ENCODE peak calls at places on chromosome 9, in four cellular contexts. One of them, this sample, is unnamed.

GRCh38 chr9:24828687-24829086 is 283.0 kb upstream of the IZUMO3 start:
- DNase-seq in AG04450: no peak
- DNase-seq in stimulated activated CD4-positive, alpha-beta T cell treated with anti-CD3 and anti-CD28 coated beads, TNF-alpha, amount 100 ng/mL, for 24 hours: no peak
- DNase-seq in stimulated activated CD8-positive, alpha-beta memory T cell treated with anti-CD3 and anti-CD28 coated beads, Interleukin-4, amount 100 ng/mL, for 1 hour: no peak
- DNase-seq in this sample: no peak

GRCh38 chr9:118992813-118993747 is 376.2 kb downstream of the BRINP1 start:
- DNase-seq in stimulated activated CD4-positive, alpha-beta T cell treated with anti-CD3 and anti-CD28 coated beads, TNF-alpha, amount 100 ng/mL, for 24 hours: no peak
- DNase-seq in AG04450: no peak
- DNase-seq in stimulated activated CD8-positive, alpha-beta memory T cell treated with anti-CD3 and anti-CD28 coated beads, Interleukin-4, amount 100 ng/mL, for 1 hour: no peak
- DNase-seq in this sample: no peak

GRCh38 chr9:113581865-113582697 is 118.6 kb downstream of the RGS3 start:
- DNase-seq in stimulated activated CD4-positive, alpha-beta T cell treated with anti-CD3 and anti-CD28 coated beads, TNF-alpha, amount 100 ng/mL, for 24 hours: peak; percentile 57
- DNase-seq in stimulated activated CD8-positive, alpha-beta memory T cell treated with anti-CD3 and anti-CD28 coated beads, Interleukin-4, amount 100 ng/mL, for 1 hour: peak; percentile 57
- DNase-seq in AG04450: no peak
- DNase-seq in this sample: no peak

GRCh38 chr9:13948037-13948436 is 365.9 kb downstream of the NFIB start:
- DNase-seq in stimulated activated CD4-positive, alpha-beta T cell treated with anti-CD3 and anti-CD28 coated beads, TNF-alpha, amount 100 ng/mL, for 24 hours: no peak
- DNase-seq in stimulated activated CD8-positive, alpha-beta memory T cell treated with anti-CD3 and anti-CD28 coated beads, Interleukin-4, amount 100 ng/mL, for 1 hour: no peak
- DNase-seq in AG04450: no peak
- DNase-seq in this sample: no peak

GRCh38 chr9:129310666-129311350 is 132.7 kb upstream of the IER5L start:
- DNase-seq in stimulated activated CD8-positive, alpha-beta memory T cell treated with anti-CD3 and anti-CD28 coated beads, Interleukin-4, amount 100 ng/mL, for 1 hour: no peak
- DNase-seq in stimulated activated CD4-positive, alpha-beta T cell treated with anti-CD3 and anti-CD28 coated beads, TNF-alpha, amount 100 ng/mL, for 24 hours: no peak
- DNase-seq in AG04450: no peak
- DNase-seq in this sample: no peak

GRCh38 chr9:116421006-116421538 is 266.0 kb upstream of the TRIM32 start:
- DNase-seq in AG04450: no peak
- DNase-seq in stimulated activated CD4-positive, alpha-beta T cell treated with anti-CD3 and anti-CD28 coated beads, TNF-alpha, amount 100 ng/mL, for 24 hours: no peak
- DNase-seq in stimulated activated CD8-positive, alpha-beta memory T cell treated with anti-CD3 and anti-CD28 coated beads, Interleukin-4, amount 100 ng/mL, for 1 hour: no peak
- DNase-seq in this sample: no peak

GRCh38 chr9:96818535-96818934 is 35.8 kb downstream of the ZNF782 start:
- DNase-seq in stimulated activated CD8-positive, alpha-beta memory T cell treated with anti-CD3 and anti-CD28 coated beads, Interleukin-4, amount 100 ng/mL, for 1 hour: no peak
- DNase-seq in AG04450: no peak
- DNase-seq in stimulated activated CD4-positive, alpha-beta T cell treated with anti-CD3 and anti-CD28 coated beads, TNF-alpha, amount 100 ng/mL, for 24 hours: no peak
- DNase-seq in this sample: no peak

GRCh38 chr9:110049699-110050450 is 158.1 kb downstream of the C9orf152 start:
- DNase-seq in stimulated activated CD8-positive, alpha-beta memory T cell treated with anti-CD3 and anti-CD28 coated beads, Interleukin-4, amount 100 ng/mL, for 1 hour: no peak
- DNase-seq in stimulated activated CD4-positive, alpha-beta T cell treated with anti-CD3 and anti-CD28 coated beads, TNF-alpha, amount 100 ng/mL, for 24 hours: no peak
- DNase-seq in AG04450: no peak
- DNase-seq in this sample: peak; percentile 37

GRCh38 chr9:32579706-32580331 is 6.9 kb upstream of the NDUFB6 start:
- DNase-seq in stimulated activated CD8-positive, alpha-beta memory T cell treated with anti-CD3 and anti-CD28 coated beads, Interleukin-4, amount 100 ng/mL, for 1 hour: peak; percentile 67
- DNase-seq in AG04450: peak; percentile 2
- DNase-seq in stimulated activated CD4-positive, alpha-beta T cell treated with anti-CD3 and anti-CD28 coated beads, TNF-alpha, amount 100 ng/mL, for 24 hours: peak; percentile 71
- DNase-seq in this sample: peak; percentile 37

GRCh38 chr9:91241909-91242308 is 119.8 kb downstream of the AUH start:
- DNase-seq in stimulated activated CD8-positive, alpha-beta memory T cell treated with anti-CD3 and anti-CD28 coated beads, Interleukin-4, amount 100 ng/mL, for 1 hour: no peak
- DNase-seq in AG04450: no peak
- DNase-seq in stimulated activated CD4-positive, alpha-beta T cell treated with anti-CD3 and anti-CD28 coated beads, TNF-alpha, amount 100 ng/mL, for 24 hours: no peak
- DNase-seq in this sample: peak; percentile 60

GRCh38 chr9:128258326-128258725 is 17.5 kb downstream of the GOLGA2 start:
- DNase-seq in stimulated activated CD4-positive, alpha-beta T cell treated with anti-CD3 and anti-CD28 coated beads, TNF-alpha, amount 100 ng/mL, for 24 hours: no peak
- DNase-seq in stimulated activated CD8-positive, alpha-beta memory T cell treated with anti-CD3 and anti-CD28 coated beads, Interleukin-4, amount 100 ng/mL, for 1 hour: no peak
- DNase-seq in AG04450: no peak
- DNase-seq in this sample: no peak

GRCh38 chr9:121107041-121107440 is 32.3 kb downstream of the CNTRL start:
- DNase-seq in stimulated activated CD8-positive, alpha-beta memory T cell treated with anti-CD3 and anti-CD28 coated beads, Interleukin-4, amount 100 ng/mL, for 1 hour: no peak
- DNase-seq in stimulated activated CD4-positive, alpha-beta T cell treated with anti-CD3 and anti-CD28 coated beads, TNF-alpha, amount 100 ng/mL, for 24 hours: no peak
- DNase-seq in AG04450: no peak
- DNase-seq in this sample: no peak

GRCh38 chr9:20022410-20022809 is 233.6 kb upstream of the SLC24A2 start:
- DNase-seq in AG04450: no peak
- DNase-seq in stimulated activated CD8-positive, alpha-beta memory T cell treated with anti-CD3 and anti-CD28 coated beads, Interleukin-4, amount 100 ng/mL, for 1 hour: no peak
- DNase-seq in stimulated activated CD4-positive, alpha-beta T cell treated with anti-CD3 and anti-CD28 coated beads, TNF-alpha, amount 100 ng/mL, for 24 hours: no peak
- DNase-seq in this sample: no peak

GRCh38 chr9:16039103-16039987 is 486.5 kb downstream of the CCDC171 start:
- DNase-seq in AG04450: no peak
- DNase-seq in stimulated activated CD8-positive, alpha-beta memory T cell treated with anti-CD3 and anti-CD28 coated beads, Interleukin-4, amount 100 ng/mL, for 1 hour: no peak
- DNase-seq in stimulated activated CD4-positive, alpha-beta T cell treated with anti-CD3 and anti-CD28 coated beads, TNF-alpha, amount 100 ng/mL, for 24 hours: no peak
- DNase-seq in this sample: no peak

GRCh38 chr9:3880851-3881250 is 355.1 kb upstream of the RFX3 start:
- DNase-seq in stimulated activated CD4-positive, alpha-beta T cell treated with anti-CD3 and anti-CD28 coated beads, TNF-alpha, amount 100 ng/mL, for 24 hours: no peak
- DNase-seq in AG04450: peak; percentile 46
- DNase-seq in stimulated activated CD8-positive, alpha-beta memory T cell treated with anti-CD3 and anti-CD28 coated beads, Interleukin-4, amount 100 ng/mL, for 1 hour: no peak
- DNase-seq in this sample: no peak

GRCh38 chr9:76576344-76576743 is 117.4 kb downstream of the GCNT1 start:
- DNase-seq in stimulated activated CD4-positive, alpha-beta T cell treated with anti-CD3 and anti-CD28 coated beads, TNF-alpha, amount 100 ng/mL, for 24 hours: peak; percentile 27
- DNase-seq in AG04450: no peak
- DNase-seq in stimulated activated CD8-positive, alpha-beta memory T cell treated with anti-CD3 and anti-CD28 coated beads, Interleukin-4, amount 100 ng/mL, for 1 hour: peak; percentile 43
- DNase-seq in this sample: no peak

GRCh38 chr9:27054841-27055240 is 49.4 kb upstream of the LRRC19 start:
- DNase-seq in stimulated activated CD8-positive, alpha-beta memory T cell treated with anti-CD3 and anti-CD28 coated beads, Interleukin-4, amount 100 ng/mL, for 1 hour: no peak
- DNase-seq in stimulated activated CD4-positive, alpha-beta T cell treated with anti-CD3 and anti-CD28 coated beads, TNF-alpha, amount 100 ng/mL, for 24 hours: no peak
- DNase-seq in AG04450: no peak
- DNase-seq in this sample: no peak

GRCh38 chr9:93677641-93678136 is 101.3 kb downstream of the PHF2 start:
- DNase-seq in stimulated activated CD8-positive, alpha-beta memory T cell treated with anti-CD3 and anti-CD28 coated beads, Interleukin-4, amount 100 ng/mL, for 1 hour: no peak
- DNase-seq in stimulated activated CD4-positive, alpha-beta T cell treated with anti-CD3 and anti-CD28 coated beads, TNF-alpha, amount 100 ng/mL, for 24 hours: no peak
- DNase-seq in AG04450: no peak
- DNase-seq in this sample: no peak

GRCh38 chr9:34035656-34036055 is 13.0 kb downstream of the UBAP2 start:
- DNase-seq in stimulated activated CD4-positive, alpha-beta T cell treated with anti-CD3 and anti-CD28 coated beads, TNF-alpha, amount 100 ng/mL, for 24 hours: no peak
- DNase-seq in stimulated activated CD8-positive, alpha-beta memory T cell treated with anti-CD3 and anti-CD28 coated beads, Interleukin-4, amount 100 ng/mL, for 1 hour: no peak
- DNase-seq in AG04450: no peak
- DNase-seq in this sample: no peak

GRCh38 chr9:110640736-110641135 is 27.9 kb upstream of the MUSK start:
- DNase-seq in stimulated activated CD8-positive, alpha-beta memory T cell treated with anti-CD3 and anti-CD28 coated beads, Interleukin-4, amount 100 ng/mL, for 1 hour: no peak
- DNase-seq in stimulated activated CD4-positive, alpha-beta T cell treated with anti-CD3 and anti-CD28 coated beads, TNF-alpha, amount 100 ng/mL, for 24 hours: no peak
- DNase-seq in AG04450: no peak
- DNase-seq in this sample: peak; percentile 78

GRCh38 chr9:136861874-136862457 is 4.1 kb downstream of the EDF1 start:
- DNase-seq in AG04450: no peak
- DNase-seq in stimulated activated CD4-positive, alpha-beta T cell treated with anti-CD3 and anti-CD28 coated beads, TNF-alpha, amount 100 ng/mL, for 24 hours: no peak
- DNase-seq in stimulated activated CD8-positive, alpha-beta memory T cell treated with anti-CD3 and anti-CD28 coated beads, Interleukin-4, amount 100 ng/mL, for 1 hour: no peak
- DNase-seq in this sample: no peak

GRCh38 chr9:101999441-101999840 is 261.0 kb upstream of the GRIN3A start:
- DNase-seq in AG04450: no peak
- DNase-seq in stimulated activated CD8-positive, alpha-beta memory T cell treated with anti-CD3 and anti-CD28 coated beads, Interleukin-4, amount 100 ng/mL, for 1 hour: no peak
- DNase-seq in stimulated activated CD4-positive, alpha-beta T cell treated with anti-CD3 and anti-CD28 coated beads, TNF-alpha, amount 100 ng/mL, for 24 hours: no peak
- DNase-seq in this sample: peak; percentile 95

GRCh38 chr9:78786794-78787193 is 489.9 kb downstream of the PSAT1 start:
- DNase-seq in AG04450: no peak
- DNase-seq in stimulated activated CD8-positive, alpha-beta memory T cell treated with anti-CD3 and anti-CD28 coated beads, Interleukin-4, amount 100 ng/mL, for 1 hour: no peak
- DNase-seq in stimulated activated CD4-positive, alpha-beta T cell treated with anti-CD3 and anti-CD28 coated beads, TNF-alpha, amount 100 ng/mL, for 24 hours: no peak
- DNase-seq in this sample: no peak

GRCh38 chr9:137074657-137075274 is 2.6 kb upstream of the UAP1L1 start:
- DNase-seq in AG04450: no peak
- DNase-seq in stimulated activated CD4-positive, alpha-beta T cell treated with anti-CD3 and anti-CD28 coated beads, TNF-alpha, amount 100 ng/mL, for 24 hours: no peak
- DNase-seq in stimulated activated CD8-positive, alpha-beta memory T cell treated with anti-CD3 and anti-CD28 coated beads, Interleukin-4, amount 100 ng/mL, for 1 hour: no peak
- DNase-seq in this sample: no peak

GRCh38 chr9:19510907-19511306 is 102.1 kb downstream of the ACER2 start:
- DNase-seq in stimulated activated CD8-positive, alpha-beta memory T cell treated with anti-CD3 and anti-CD28 coated beads, Interleukin-4, amount 100 ng/mL, for 1 hour: no peak
- DNase-seq in AG04450: no peak
- DNase-seq in stimulated activated CD4-positive, alpha-beta T cell treated with anti-CD3 and anti-CD28 coated beads, TNF-alpha, amount 100 ng/mL, for 24 hours: no peak
- DNase-seq in this sample: no peak

GRCh38 chr9:27528886-27529315 is 713 bp downstream of the MOB3B start:
- DNase-seq in stimulated activated CD8-positive, alpha-beta memory T cell treated with anti-CD3 and anti-CD28 coated beads, Interleukin-4, amount 100 ng/mL, for 1 hour: peak; percentile 9
- DNase-seq in AG04450: no peak
- DNase-seq in stimulated activated CD4-positive, alpha-beta T cell treated with anti-CD3 and anti-CD28 coated beads, TNF-alpha, amount 100 ng/mL, for 24 hours: no peak
- DNase-seq in this sample: no peak

GRCh38 chr9:133643362-133643755 is 7.2 kb downstream of the DBH start:
- DNase-seq in stimulated activated CD8-positive, alpha-beta memory T cell treated with anti-CD3 and anti-CD28 coated beads, Interleukin-4, amount 100 ng/mL, for 1 hour: no peak
- DNase-seq in stimulated activated CD4-positive, alpha-beta T cell treated with anti-CD3 and anti-CD28 coated beads, TNF-alpha, amount 100 ng/mL, for 24 hours: no peak
- DNase-seq in AG04450: no peak
- DNase-seq in this sample: no peak

GRCh38 chr9:37035472-37036236 is 1.6 kb upstream of the PAX5 start:
- DNase-seq in AG04450: no peak
- DNase-seq in stimulated activated CD8-positive, alpha-beta memory T cell treated with anti-CD3 and anti-CD28 coated beads, Interleukin-4, amount 100 ng/mL, for 1 hour: no peak
- DNase-seq in stimulated activated CD4-positive, alpha-beta T cell treated with anti-CD3 and anti-CD28 coated beads, TNF-alpha, amount 100 ng/mL, for 24 hours: no peak
- DNase-seq in this sample: no peak

GRCh38 chr9:133117271-133118178 is 3.5 kb downstream of the RALGDS start:
- DNase-seq in stimulated activated CD4-positive, alpha-beta T cell treated with anti-CD3 and anti-CD28 coated beads, TNF-alpha, amount 100 ng/mL, for 24 hours: no peak
- DNase-seq in stimulated activated CD8-positive, alpha-beta memory T cell treated with anti-CD3 and anti-CD28 coated beads, Interleukin-4, amount 100 ng/mL, for 1 hour: no peak
- DNase-seq in AG04450: no peak
- DNase-seq in this sample: no peak

GRCh38 chr9:82894961-82895902 is 167.7 kb downstream of the RASEF start:
- DNase-seq in stimulated activated CD4-positive, alpha-beta T cell treated with anti-CD3 and anti-CD28 coated beads, TNF-alpha, amount 100 ng/mL, for 24 hours: no peak
- DNase-seq in AG04450: no peak
- DNase-seq in stimulated activated CD8-positive, alpha-beta memory T cell treated with anti-CD3 and anti-CD28 coated beads, Interleukin-4, amount 100 ng/mL, for 1 hour: no peak
- DNase-seq in this sample: no peak

GRCh38 chr9:92887880-92888338 is 10.1 kb upstream of the ZNF484 start:
- DNase-seq in stimulated activated CD4-positive, alpha-beta T cell treated with anti-CD3 and anti-CD28 coated beads, TNF-alpha, amount 100 ng/mL, for 24 hours: peak; percentile 3
- DNase-seq in AG04450: no peak
- DNase-seq in stimulated activated CD8-positive, alpha-beta memory T cell treated with anti-CD3 and anti-CD28 coated beads, Interleukin-4, amount 100 ng/mL, for 1 hour: no peak
- DNase-seq in this sample: no peak

GRCh38 chr9:129394011-129394919 is 216.2 kb upstream of the IER5L start:
- DNase-seq in stimulated activated CD8-positive, alpha-beta memory T cell treated with anti-CD3 and anti-CD28 coated beads, Interleukin-4, amount 100 ng/mL, for 1 hour: no peak
- DNase-seq in stimulated activated CD4-positive, alpha-beta T cell treated with anti-CD3 and anti-CD28 coated beads, TNF-alpha, amount 100 ng/mL, for 24 hours: no peak
- DNase-seq in AG04450: no peak
- DNase-seq in this sample: peak; percentile 63

GRCh38 chr9:77595426-77596051 is 52.6 kb downstream of the GNA14 start:
- DNase-seq in stimulated activated CD4-positive, alpha-beta T cell treated with anti-CD3 and anti-CD28 coated beads, TNF-alpha, amount 100 ng/mL, for 24 hours: no peak
- DNase-seq in stimulated activated CD8-positive, alpha-beta memory T cell treated with anti-CD3 and anti-CD28 coated beads, Interleukin-4, amount 100 ng/mL, for 1 hour: no peak
- DNase-seq in AG04450: no peak
- DNase-seq in this sample: no peak

GRCh38 chr9:89888677-89889076 is 283.9 kb downstream of the GADD45G start:
- DNase-seq in stimulated activated CD8-positive, alpha-beta memory T cell treated with anti-CD3 and anti-CD28 coated beads, Interleukin-4, amount 100 ng/mL, for 1 hour: no peak
- DNase-seq in stimulated activated CD4-positive, alpha-beta T cell treated with anti-CD3 and anti-CD28 coated beads, TNF-alpha, amount 100 ng/mL, for 24 hours: no peak
- DNase-seq in AG04450: no peak
- DNase-seq in this sample: no peak

GRCh38 chr9:100082786-100083185 is 16.0 kb downstream of the ERP44 start:
- DNase-seq in AG04450: no peak
- DNase-seq in stimulated activated CD4-positive, alpha-beta T cell treated with anti-CD3 and anti-CD28 coated beads, TNF-alpha, amount 100 ng/mL, for 24 hours: no peak
- DNase-seq in stimulated activated CD8-positive, alpha-beta memory T cell treated with anti-CD3 and anti-CD28 coated beads, Interleukin-4, amount 100 ng/mL, for 1 hour: no peak
- DNase-seq in this sample: no peak

GRCh38 chr9:126366366-126367011 is 39.9 kb downstream of the MVB12B start:
- DNase-seq in stimulated activated CD8-positive, alpha-beta memory T cell treated with anti-CD3 and anti-CD28 coated beads, Interleukin-4, amount 100 ng/mL, for 1 hour: no peak
- DNase-seq in AG04450: no peak
- DNase-seq in stimulated activated CD4-positive, alpha-beta T cell treated with anti-CD3 and anti-CD28 coated beads, TNF-alpha, amount 100 ng/mL, for 24 hours: no peak
- DNase-seq in this sample: no peak

GRCh38 chr9:133801739-133802138 is 63.6 kb upstream of the SARDH start:
- DNase-seq in stimulated activated CD4-positive, alpha-beta T cell treated with anti-CD3 and anti-CD28 coated beads, TNF-alpha, amount 100 ng/mL, for 24 hours: no peak
- DNase-seq in stimulated activated CD8-positive, alpha-beta memory T cell treated with anti-CD3 and anti-CD28 coated beads, Interleukin-4, amount 100 ng/mL, for 1 hour: no peak
- DNase-seq in AG04450: no peak
- DNase-seq in this sample: no peak

GRCh38 chr9:93062364-93062763 is 3.9 kb downstream of the SUSD3 start:
- DNase-seq in AG04450: no peak
- DNase-seq in stimulated activated CD4-positive, alpha-beta T cell treated with anti-CD3 and anti-CD28 coated beads, TNF-alpha, amount 100 ng/mL, for 24 hours: no peak
- DNase-seq in stimulated activated CD8-positive, alpha-beta memory T cell treated with anti-CD3 and anti-CD28 coated beads, Interleukin-4, amount 100 ng/mL, for 1 hour: no peak
- DNase-seq in this sample: no peak